ENCODE peak calls at places on chromosomes 12 and 14, in ten cellular contexts. H is right cardiac atrium; L is GM23338; O is Panc1; V is effector memory CD4-positive, alpha-beta T cell; J is CD4-positive, alpha-beta memory T cell; N is GM23248; S is breast epithelium; D is HCT116; F is SK-N-SH. K is an unnamed sample.

GRCh38 chr14:77133718-77134338 is 7.8 kb downstream of the ZDHHC22 start:
- DNase-seq in D (no peak), F (no peak), H (peak; percentile 50), O (no peak), S (no peak), L (peak; percentile 89), J (peak; percentile 48), V (no peak), N (peak; percentile 67), K (no peak)

GRCh38 chr12:104802198-104802597 is 155.9 kb downstream of the SLC41A2 start:
- DNase-seq in V (no peak), D (no peak), S (no peak), H (no peak), F (no peak), O (no peak), N (peak; percentile 14), J (no peak), L (no peak), K (no peak)

GRCh38 chr12:85461127-85461526 is 181.1 kb downstream of the ALX1 start:
- DNase-seq in L (no peak), J (no peak), S (no peak), V (no peak), H (no peak), O (no peak), D (no peak), N (no peak), F (no peak), K (no peak)

GRCh38 chr14:90453401-90453951 is 56.6 kb downstream of the CALM1 start:
- DNase-seq in D (no peak), L (no peak), H (peak; percentile 65), S (no peak), J (no peak), N (peak; percentile 10), V (no peak), F (peak; percentile 67), O (no peak), K (no peak)

GRCh38 chr12:47740536-47741339 is 15.4 kb upstream of the ENDOU start:
- DNase-seq in F (peak; percentile 31), O (no peak), D (no peak), N (no peak), L (no peak), J (no peak), V (no peak), H (peak; percentile 28), S (no peak), K (no peak)

GRCh38 chr12:46430340-46430948 is 57.9 kb upstream of the SLC38A2 start:
- DNase-seq in S (no peak), V (no peak), D (peak; percentile 92), O (peak; percentile 94), N (peak; percentile 85), H (no peak), J (no peak), F (no peak), L (peak; percentile 47), K (no peak)

GRCh38 chr14:35164849-35165248 is 42.5 kb downstream of the PRORP start:
- DNase-seq in H (no peak), J (no peak), D (no peak), S (no peak), F (no peak), O (no peak), V (no peak), L (no peak), N (no peak), K (no peak)

GRCh38 chr14:96246535-96246839 is 9.5 kb upstream of the BDKRB1 start:
- DNase-seq in O (no peak), H (no peak), S (no peak), J (no peak), N (peak; percentile 100), V (no peak), D (no peak), L (no peak), F (no peak), K (no peak)

GRCh38 chr12:774051-774614 is 21.8 kb downstream of the WNK1 start:
- DNase-seq in D (no peak), O (no peak), V (no peak), J (no peak), N (peak; percentile 28), S (no peak), F (no peak), H (no peak), L (no peak), K (no peak)

GRCh38 chr12:124752437-124753229 is 111.0 kb downstream of the SCARB1 start:
- DNase-seq in F (no peak), V (no peak), J (no peak), O (no peak), H (no peak), N (peak; percentile 86), L (no peak), D (no peak), S (no peak), K (peak; percentile 76)

GRCh38 chr12:58412466-58412865 is 471.1 kb downstream of the ATP23 start:
- DNase-seq in S (no peak), L (no peak), H (no peak), J (no peak), N (peak; percentile 10), O (no peak), V (no peak), F (no peak), D (no peak), K (no peak)

GRCh38 chr12:58413794-58414193 is 472.4 kb downstream of the ATP23 start:
- DNase-seq in D (no peak), S (no peak), J (no peak), O (no peak), H (no peak), L (no peak), F (no peak), V (no peak), N (peak; percentile 85), K (no peak)

GRCh38 chr12:58416211-58416610 is 474.8 kb downstream of the ATP23 start:
- DNase-seq in N (peak; percentile 85), H (no peak), L (no peak), S (no peak), J (no peak), O (no peak), V (no peak), D (no peak), F (no peak), K (no peak)

GRCh38 chr12:58414398-58414871 is 473.1 kb downstream of the ATP23 start:
- DNase-seq in S (no peak), F (no peak), J (no peak), N (peak; percentile 85), O (no peak), L (no peak), H (no peak), D (no peak), V (no peak), K (no peak)

DNA sequence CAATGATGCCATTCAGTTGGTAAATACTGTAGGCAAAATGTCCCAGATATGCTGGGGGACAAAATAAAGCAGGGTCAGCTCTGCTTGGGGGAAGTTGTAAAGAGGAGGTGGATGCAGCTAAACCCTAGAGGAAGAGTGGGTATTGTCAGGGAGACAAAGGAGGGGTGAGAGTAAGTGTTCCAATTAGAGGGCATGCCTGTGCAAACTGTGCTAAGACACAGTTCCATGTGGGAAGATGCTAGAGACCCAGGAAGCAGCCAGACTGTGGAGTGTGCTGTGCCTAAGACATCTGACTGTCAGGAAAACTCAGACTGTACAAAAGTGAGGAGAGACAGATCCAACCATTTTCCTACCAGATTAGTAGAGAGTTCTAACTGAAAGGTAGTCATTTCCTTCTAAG is 474.3 kb downstream of the ATP23 start:
- DNase-seq in S (no peak), O (no peak), L (no peak), H (no peak), N (peak; percentile 21), V (no peak), F (no peak), D (no peak), J (no peak), K (no peak)
- H3K27ac ChIP-seq in S (no peak overlapping the region), O (peak overlapping the region; percentile 19), L (no peak overlapping the region), H (no peak overlapping the region), N (peak overlapping the region; percentile 96), V (no peak overlapping the region), F (peak overlapping the region; percentile 44), D (no peak overlapping the region), J (no peak overlapping the region), K (no peak overlapping the region)

DNA sequence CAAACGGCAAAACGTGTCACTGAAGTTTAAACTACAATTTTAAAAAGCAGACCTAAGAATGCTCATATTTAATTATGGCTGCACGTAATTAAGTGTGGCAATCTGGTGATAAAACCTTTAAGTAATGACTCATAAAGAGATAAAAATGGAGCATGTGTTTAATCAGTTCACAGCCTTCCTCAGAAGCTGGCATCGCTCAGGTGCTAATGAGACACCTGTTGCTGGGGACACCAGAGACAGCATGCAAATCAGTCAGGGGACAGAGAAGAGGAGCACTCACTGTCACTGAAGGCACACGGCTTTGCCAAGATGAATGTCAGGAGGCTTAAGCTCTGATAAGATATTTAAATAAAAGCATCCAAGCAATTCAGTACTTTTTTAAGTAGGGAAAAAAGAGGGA is 840.3 kb downstream of the GALC start:
- DNase-seq in L (no peak), V (no peak), H (no peak), J (no peak), O (no peak), N (no peak), D (no peak), S (no peak), F (no peak), K (no peak)
- H3K4me3 ChIP-seq in L (no peak overlapping the region), V (no peak overlapping the region), H (no peak overlapping the region), J (no peak overlapping the region), O (no peak overlapping the region), N (no peak overlapping the region), D (no peak overlapping the region), S (no peak overlapping the region), F (no peak overlapping the region), K (no peak overlapping the region)

GRCh38 chr12:116812238-116812637 is 69.0 kb downstream of the HRK start:
- DNase-seq in N (no peak), S (no peak), O (no peak), H (no peak), L (no peak), F (no peak), V (no peak), D (no peak), J (no peak), K (no peak)
- H3K4me1 ChIP-seq in N (no peaks in the 10 kb centered on the region), S (no peaks in the 10 kb centered on the region), O (peaks cover 6% of the 10 kb centered on the region), H (no peaks in the 10 kb centered on the region), L (no peaks in the 10 kb centered on the region), F (no peaks in the 10 kb centered on the region), V (no peaks in the 10 kb centered on the region), D (peaks cover 25% of the 10 kb centered on the region), J (no peaks in the 10 kb centered on the region), K (no peaks in the 10 kb centered on the region)

DNA sequence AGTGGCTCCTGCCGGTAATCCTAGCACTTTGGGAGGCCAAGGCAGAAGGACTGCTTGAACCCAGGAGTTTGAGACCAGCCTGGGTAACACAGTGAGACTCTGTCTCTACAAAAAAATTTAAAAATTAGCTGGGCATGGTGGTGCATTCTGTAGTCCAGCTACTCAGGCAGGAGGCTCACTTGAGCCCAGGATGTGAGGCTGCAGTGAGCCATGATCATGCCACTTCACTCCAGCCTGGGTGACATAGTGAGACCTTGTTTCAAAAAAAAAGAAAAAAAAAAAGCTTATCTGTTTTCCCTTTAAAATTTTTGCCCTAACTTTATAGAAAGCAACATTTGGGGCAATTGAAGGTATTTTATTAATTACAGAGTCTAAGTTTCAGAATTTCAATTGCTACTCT is 486.0 kb downstream of the BCAT1 start:
- DNase-seq in N (no peak), D (no peak), H (no peak), O (no peak), J (no peak), F (no peak), S (no peak), V (no peak), L (no peak), K (no peak)
- H3K27ac ChIP-seq in N (no peak overlapping the region), D (no peak overlapping the region), H (no peak overlapping the region), O (no peak overlapping the region), J (no peak overlapping the region), F (no peak overlapping the region), S (no peak overlapping the region), V (no peak overlapping the region), L (no peak overlapping the region), K (no peak overlapping the region)

K was measured in gastrocnemius medialis.